ENCODE peak calls at places on chromosome 6, in eight cellular contexts. X is dermis blood vessel endothelial cell; Q is Caki2; F is stimulated activated CD8-positive, alpha-beta memory T cell treated with anti-CD3 and anti-CD28 coated beads, Interleukin-2, amount 100 ng/mL, for 1 hour; V is suprapubic skin; S is GM23338; U is WTC11; E is activated naive CD8-positive, alpha-beta T cell treated with anti-CD3 and anti-CD28 coated beads, Interleukin-2, amount 50 U/mL, for 24 hours. L is an unnamed sample.

GRCh38 chr6:51163843-51164529 is 345.3 kb downstream of the TFAP2B start:
- DNase-seq in X (no peak), Q (no peak), F (no peak), V (no peak), S (no peak), U (no peak), E (no peak), L (no peak)

GRCh38 chr6:14559754-14560527 is 442.4 kb downstream of the CD83 start:
- DNase-seq in X (no peak), Q (peak; percentile 82), F (no peak), V (no peak), S (no peak), U (no peak), E (no peak), L (no peak)

GRCh38 chr6:85240787-85241186 is 209.1 kb upstream of the NT5E start:
- DNase-seq in X (no peak), Q (peak; percentile 33), F (no peak), V (no peak), S (no peak), U (no peak), E (no peak), L (no peak)

GRCh38 chr6:136969930-136970329 is 47.8 kb downstream of the SLC35D3 start:
- DNase-seq in X (no peak), Q (no peak), F (no peak), V (no peak), S (no peak), U (no peak), E (no peak), L (peak; percentile 60)

GRCh38 chr6:144104898-144105487 is 9.6 kb upstream of the SF3B5 start:
- DNase-seq in X (peak; percentile 90), Q (peak; percentile 42), F (no peak), V (no peak), S (peak; percentile 83), U (no peak), E (peak; percentile 18), L (peak; percentile 28)

GRCh38 chr6:160750276-160750689 is 48.2 kb downstream of the PLG start:
- DNase-seq in X (no peak), Q (peak; percentile 2), F (no peak), V (no peak), S (peak; percentile 85), U (peak; percentile 74), E (no peak), L (no peak)

GRCh38 chr6:169725270-169726048 is 1.2 kb upstream of the PHF10 start:
- DNase-seq in X (peak; percentile 90), Q (peak; percentile 64), F (no peak), V (peak; percentile 84), S (peak; percentile 65), U (peak; percentile 48), E (peak; percentile 43), L (peak; percentile 37)

GRCh38 chr6:16212276-16212675 is 26.1 kb upstream of the GMPR start:
- DNase-seq in X (no peak), Q (no peak), F (no peak), V (no peak), S (no peak), U (no peak), E (no peak), L (no peak)

GRCh38 chr6:1612902-1613301 is 3.2 kb downstream of the FOXC1 start:
- DNase-seq in X (peak; percentile 63), Q (no peak), F (no peak), V (no peak), S (no peak), U (no peak), E (no peak), L (no peak)

GRCh38 chr6:44064089-44064947 is 62.9 kb downstream of the MRPL14 start:
- DNase-seq in X (peak; percentile 93), Q (peak; percentile 96), F (no peak), V (no peak), S (no peak), U (no peak), E (peak; percentile 56), L (no peak)

GRCh38 chr6:34926655-34927054 is 37.6 kb downstream of the ANKS1A start:
- DNase-seq in X (no peak), Q (no peak), F (no peak), V (no peak), S (no peak), U (no peak), E (no peak), L (no peak)

GRCh38 chr6:168381726-168382458 is 59.1 kb upstream of the SMOC2 start:
- DNase-seq in X (no peak), Q (no peak), F (no peak), V (no peak), S (no peak), U (no peak), E (no peak), L (no peak)

GRCh38 chr6:6680524-6680923 is 92.0 kb downstream of the LY86 start:
- DNase-seq in X (no peak), Q (no peak), F (no peak), V (no peak), S (no peak), U (no peak), E (no peak), L (no peak)

GRCh38 chr6:101224751-101225150 is 168.8 kb upstream of the GRIK2 start:
- DNase-seq in X (no peak), Q (no peak), F (no peak), V (no peak), S (no peak), U (no peak), E (no peak), L (no peak)

GRCh38 chr6:43274916-43275597 is 23.0 kb upstream of the SLC22A7 start:
- DNase-seq in X (no peak), Q (no peak), F (no peak), V (no peak), S (peak; percentile 38), U (no peak), E (peak; percentile 36), L (no peak)

GRCh38 chr6:53646606-53647005 is 18.9 kb downstream of the KLHL31 start:
- DNase-seq in X (no peak), Q (no peak), F (no peak), V (no peak), S (no peak), U (no peak), E (no peak), L (no peak)

GRCh38 chr6:168302534-168302933 is 17.0 kb downstream of the DACT2 start:
- DNase-seq in X (no peak), Q (peak; percentile 87), F (no peak), V (no peak), S (no peak), U (no peak), E (no peak), L (no peak)

GRCh38 chr6:167505199-167505598 is 180.3 kb downstream of the TTLL2 start:
- DNase-seq in X (no peak), Q (no peak), F (no peak), V (no peak), S (no peak), U (no peak), E (no peak), L (no peak)

GRCh38 chr6:24223131-24223715 is 97.2 kb downstream of the NRSN1 start:
- DNase-seq in X (no peak), Q (no peak), F (no peak), V (no peak), S (no peak), U (no peak), E (no peak), L (no peak)

GRCh38 chr6:156963712-156964700 is 186.8 kb downstream of the ARID1B start:
- DNase-seq in X (no peak), Q (no peak), F (no peak), V (no peak), S (no peak), U (no peak), E (peak; percentile 20), L (no peak)

GRCh38 chr6:130913119-130913518 is 85.9 kb downstream of the SMLR1 start:
- DNase-seq in X (no peak), Q (no peak), F (no peak), V (no peak), S (peak; percentile 59), U (no peak), E (peak; percentile 11), L (no peak)

GRCh38 chr6:144447487-144447886 is 162.4 kb downstream of the UTRN start:
- DNase-seq in X (peak; percentile 79), Q (no peak), F (no peak), V (no peak), S (no peak), U (no peak), E (no peak), L (no peak)

GRCh38 chr6:158218467-158218866 is 50.3 kb downstream of the GTF2H5 start:
- DNase-seq in X (no peak), Q (no peak), F (no peak), V (no peak), S (no peak), U (no peak), E (no peak), L (no peak)

GRCh38 chr6:75098709-75099108 is 107.1 kb downstream of the COL12A1 start:
- DNase-seq in X (peak; percentile 85), Q (peak; percentile 88), F (no peak), V (no peak), S (no peak), U (no peak), E (no peak), L (peak; percentile 32)

GRCh38 chr6:148419430-148419829 is 76.8 kb downstream of the SASH1 start:
- DNase-seq in X (peak; percentile 92), Q (no peak), F (no peak), V (no peak), S (no peak), U (no peak), E (no peak), L (no peak)

GRCh38 chr6:26484161-26484560 is 15.9 kb upstream of the BTN1A1 start:
- DNase-seq in X (no peak), Q (no peak), F (no peak), V (no peak), S (no peak), U (no peak), E (no peak), L (no peak)

GRCh38 chr6:29892696-29893095 is 49.6 kb upstream of the HLA-A start:
- DNase-seq in X (no peak), Q (no peak), F (no peak), V (no peak), S (no peak), U (no peak), E (no peak), L (no peak)

GRCh38 chr6:95293257-95293656 is 284.1 kb upstream of the MANEA start:
- DNase-seq in X (no peak), Q (no peak), F (no peak), V (no peak), S (no peak), U (no peak), E (no peak), L (no peak)

GRCh38 chr6:61809004-61809595 is 476.9 kb downstream of the KHDRBS2 start:
- DNase-seq in X (peak; percentile 4), Q (peak; percentile 28), F (no peak), V (no peak), S (peak; percentile 60), U (no peak), E (no peak), L (no peak)

GRCh38 chr6:37103169-37104039 is 66.5 kb upstream of the PIM1 start:
- DNase-seq in X (peak; percentile 65), Q (peak; percentile 92), F (no peak), V (peak; percentile 77), S (peak; percentile 79), U (peak; percentile 58), E (peak; percentile 25), L (peak; percentile 74)

GRCh38 chr6:140344149-140344913 is 969.9 kb upstream of the CITED2 start:
- DNase-seq in X (peak; percentile 61), Q (no peak), F (no peak), V (no peak), S (no peak), U (no peak), E (no peak), L (no peak)

GRCh38 chr6:14711056-14711703 is 534.7 kb upstream of the JARID2 start:
- DNase-seq in X (no peak), Q (peak; percentile 51), F (no peak), V (no peak), S (peak; percentile 78), U (peak; percentile 63), E (peak; percentile 58), L (peak; percentile 60)

GRCh38 chr6:150880336-150880735 is 14.8 kb downstream of the MTHFD1L start:
- DNase-seq in X (no peak), Q (no peak), F (no peak), V (no peak), S (no peak), U (no peak), E (no peak), L (no peak)

GRCh38 chr6:135183532-135184440 is 2.7 kb downstream of the MYB start:
- DNase-seq in X (peak; percentile 45), Q (peak; percentile 23), F (no peak), V (no peak), S (peak; percentile 93), U (peak; percentile 79), E (peak; percentile 79), L (peak; percentile 33)